ENCODE peak calls at places on chromosomes 16 and 17, in eight cellular contexts. A, W, B, I, H, F, Z and S are unnamed samples.

GRCh38 chr16:88770459-88771293 is 14.3 kb downstream of the PIEZO1 start:
- DNase-seq in I (peak; percentile 78), B (peak; percentile 74), W (peak; percentile 81), H (peak; percentile 87), Z (peak; percentile 93), F (peak; percentile 78), A (peak; percentile 34), S (peak; percentile 83)

GRCh38 chr16:19393226-19394074 is 24.2 kb upstream of the TMC5 start:
- DNase-seq in A (no peak), I (peak; percentile 89), Z (peak; percentile 55), H (no peak), W (no peak), B (no peak), F (peak; percentile 55), S (no peak)

GRCh38 chr16:86597880-86598606 is 19.7 kb downstream of the FOXL1 start:
- DNase-seq in H (no peak), Z (no peak), I (no peak), A (no peak), B (no peak), W (no peak), F (no peak), S (no peak)

GRCh38 chr17:39699818-39700147 is at the start of gene ERBB2:
- DNase-seq in F (peak; percentile 82), W (peak; percentile 64), B (peak; percentile 61), I (peak; percentile 57), H (peak; percentile 87), Z (peak; percentile 85), A (no peak), S (peak; percentile 87)

GRCh38 chr17:82332669-82333278 is 792 bp downstream of the SECTM1 start:
- DNase-seq in Z (no peak), F (peak; percentile 41), A (peak; percentile 20), W (no peak), I (peak; percentile 38), H (peak; percentile 80), B (peak; percentile 43), S (peak; percentile 64)

GRCh38 chr17:2018716-2019490 is 6.2 kb downstream of the RTN4RL1 start:
- DNase-seq in B (no peak), Z (no peak), H (no peak), F (no peak), I (no peak), A (no peak), W (no peak), S (no peak)

GRCh38 chr17:43416998-43417891 is 18.5 kb downstream of the ARL4D start:
- DNase-seq in I (no peak), F (peak; percentile 77), A (no peak), Z (no peak), B (peak; percentile 71), W (no peak), H (no peak), S (peak; percentile 64)

GRCh38 chr17:39863918-39864746 is at the start of gene IKZF3:
- DNase-seq in B (peak; percentile 62), I (no peak), Z (peak; percentile 93), A (peak; percentile 73), H (peak; percentile 86), W (peak; percentile 46), F (peak; percentile 35), S (peak; percentile 76)

GRCh38 chr16:89602273-89602951 is 11.0 kb upstream of the DPEP1 start:
- DNase-seq in H (no peak), W (no peak), B (no peak), F (peak; percentile 89), A (peak; percentile 43), Z (peak; percentile 88), I (peak; percentile 24), S (peak; percentile 93)

GRCh38 chr16:78926723-78927200 is 673.8 kb downstream of the MAF start:
- DNase-seq in F (no peak), A (no peak), W (no peak), B (no peak), Z (no peak), H (no peak), I (no peak), S (no peak)

GRCh38 chr17:80395402-80396151 is 19.4 kb upstream of the ENDOV start:
- DNase-seq in H (no peak), I (no peak), B (no peak), Z (no peak), W (no peak), A (no peak), F (no peak), S (peak; percentile 25)

GRCh38 chr16:57277586-57277985 is 6.9 kb downstream of the PLLP start:
- DNase-seq in H (peak; percentile 27), I (peak; percentile 28), W (no peak), A (peak; percentile 63), Z (no peak), F (peak; percentile 56), B (no peak), S (peak; percentile 99)

GRCh38 chr16:57960826-57961472 is 10.0 kb downstream of the CNGB1 start:
- DNase-seq in F (no peak), Z (no peak), I (no peak), W (no peak), A (no peak), H (no peak), B (no peak), S (no peak)

GRCh38 chr16:12907670-12908233 is 6.4 kb downstream of the SHISA9 start:
- DNase-seq in I (no peak), A (no peak), F (no peak), H (no peak), B (no peak), W (peak; percentile 22), Z (peak; percentile 58), S (no peak)

GRCh38 chr17:57502696-57503307 is 242.3 kb downstream of the CCDC182 start:
- DNase-seq in B (no peak), A (no peak), Z (no peak), H (no peak), F (no peak), I (no peak), W (no peak), S (no peak)

GRCh38 chr16:1770328-1771071 is 843 bp downstream of the NME3 start:
- DNase-seq in I (peak; percentile 62), F (peak; percentile 62), Z (peak; percentile 55), H (peak; percentile 94), B (peak; percentile 75), W (no peak), A (peak; percentile 32), S (peak; percentile 67)

GRCh38 chr17:63997341-63998048 is 656 bp upstream of the PRR29 start:
- DNase-seq in Z (peak; percentile 1), I (no peak), H (no peak), A (no peak), B (no peak), W (no peak), F (peak; percentile 36), S (no peak)

GRCh38 chr17:63996430-63997182 is 1.5 kb upstream of the PRR29 start:
- DNase-seq in H (no peak), Z (peak; percentile 0), I (no peak), A (no peak), W (no peak), F (no peak), B (no peak), S (no peak)

GRCh38 chr17:63999680-64000531 is 1.8 kb downstream of the PRR29 start:
- DNase-seq in F (no peak), B (no peak), W (no peak), A (no peak), Z (peak; percentile 3), H (no peak), I (no peak), S (no peak)

GRCh38 chr17:63998721-63999679 is 849 bp downstream of the PRR29 start:
- DNase-seq in W (no peak), B (no peak), F (no peak), Z (peak; percentile 31), H (peak; percentile 58), I (no peak), A (peak; percentile 10), S (no peak)

GRCh38 chr17:63998050-63998720 is at the start of gene PRR29:
- DNase-seq in A (peak; percentile 72), I (no peak), F (peak; percentile 78), B (peak; percentile 77), Z (peak; percentile 96), W (peak; percentile 66), H (peak; percentile 92), S (peak; percentile 64)
- TF ChIP-seq CTCF in A (no peak), I (no peak), F (no peak), B (no peak), Z (no peak), W (peak; percentile 11), H (no peak), S (no peak)

GRCh38 chr16:66890796-66891195 is 10.5 kb downstream of the PDP2 start:
- DNase-seq in H (no peak), W (no peak), I (no peak), B (no peak), F (no peak), A (no peak), Z (no peak), S (no peak)
- H3K27ac ChIP-seq in H (no peak overlapping the region), W (peak overlapping the region; percentile 19), I (no peak overlapping the region), B (no peak overlapping the region), F (no peak overlapping the region), A (no peak overlapping the region), Z (no peak overlapping the region), S (no peak overlapping the region)

DNA sequence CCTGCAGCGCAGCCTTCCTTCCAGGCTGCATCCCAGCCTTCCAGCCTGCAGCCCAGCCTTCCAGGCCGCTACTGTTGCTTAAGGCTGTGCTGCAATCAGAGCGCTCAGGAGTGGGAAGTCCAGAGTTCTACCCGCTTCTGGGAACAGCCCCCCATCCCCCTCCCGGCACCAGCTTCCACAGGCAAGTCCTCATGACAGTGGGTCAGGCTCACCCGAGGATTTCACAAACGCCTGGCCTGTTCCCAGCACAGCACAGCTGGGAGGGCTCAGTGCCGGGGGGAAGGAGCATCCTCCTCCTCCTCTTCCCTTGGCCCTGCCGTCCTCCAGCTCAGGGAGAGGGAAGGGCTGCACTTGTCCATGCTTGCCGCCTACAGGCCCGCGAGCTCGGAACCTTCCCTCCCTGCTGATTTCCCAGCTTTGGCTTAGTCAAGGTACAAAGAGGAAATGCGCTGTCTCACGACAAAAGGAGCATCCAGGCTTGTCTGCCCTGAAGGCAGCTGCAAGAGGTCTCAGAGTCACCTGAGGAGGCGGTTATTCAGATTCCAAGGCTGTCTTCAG is 8.3 kb downstream of the SOCS3 start:
- DNase-seq in Z (peak; percentile 84), W (peak; percentile 63), I (no peak), A (no peak), F (peak; percentile 100), H (peak; percentile 84), B (peak; percentile 93), S (peak; percentile 73)
- TF ChIP-seq CTCF in Z (no peak), W (no peak), I (no peak), A (no peak), F (peak; percentile 37), H (no peak), B (no peak), S (no peak)

DNA sequence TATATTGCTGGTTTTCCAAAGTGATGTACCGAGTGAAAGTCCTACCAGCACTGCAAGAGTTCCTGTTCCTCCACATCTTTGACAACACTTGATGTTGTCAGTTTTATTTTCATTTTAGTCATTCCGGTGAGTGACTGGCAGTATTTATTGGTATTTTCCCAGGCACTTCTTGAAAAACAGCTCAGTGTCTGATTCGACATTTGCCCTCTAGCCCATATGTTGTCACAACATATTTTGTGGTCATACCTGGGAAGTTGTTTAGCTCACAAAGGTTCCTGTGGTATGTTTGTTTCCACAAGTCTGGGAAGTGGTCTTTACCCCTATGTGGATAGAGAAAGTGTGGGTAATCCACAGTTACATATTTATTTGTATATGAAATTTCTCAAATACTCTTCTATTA is 463.6 kb downstream of the HAPSTR1 start:
- DNase-seq in A (no peak), F (no peak), Z (no peak), I (no peak), H (no peak), W (no peak), B (no peak), S (no peak)
- H3K27ac ChIP-seq in A (no peak overlapping the region), F (no peak overlapping the region), Z (no peak overlapping the region), I (no peak overlapping the region), H (no peak overlapping the region), W (no peak overlapping the region), B (no peak overlapping the region), S (no peak overlapping the region)